ENCODE peak calls at places on chromosomes 16 and 17, in seven cellular contexts. One of them, this sample, is unnamed.

GRCh38 chr16:86354641-86355040 is 155.7 kb upstream of the FOXF1 start:
- DNase-seq in HAP-1: no peak
- DNase-seq in substantia nigra: no peak
- DNase-seq in hepatic stellate cell: no peak
- DNase-seq in progenitor cell of endocrine pancreas: no peak
- DNase-seq in psoas muscle: no peak
- DNase-seq in effector memory CD4-positive, alpha-beta T cell: no peak
- DNase-seq in this sample: no peak

GRCh38 chr16:21611178-21611545 is 11.8 kb downstream of the METTL9 start:
- DNase-seq in HAP-1: no peak
- DNase-seq in substantia nigra: no peak
- DNase-seq in hepatic stellate cell: no peak
- DNase-seq in progenitor cell of endocrine pancreas: no peak
- DNase-seq in psoas muscle: no peak
- DNase-seq in effector memory CD4-positive, alpha-beta T cell: no peak
- DNase-seq in this sample: no peak

GRCh38 chr16:85878875-85879274 is 20.1 kb upstream of the IRF8 start:
- DNase-seq in HAP-1: no peak
- DNase-seq in substantia nigra: no peak
- DNase-seq in hepatic stellate cell: peak
- DNase-seq in progenitor cell of endocrine pancreas: no peak
- DNase-seq in psoas muscle: no peak
- DNase-seq in effector memory CD4-positive, alpha-beta T cell: no peak
- DNase-seq in this sample: no peak

GRCh38 chr16:4660454-4661007 is 32.8 kb upstream of the NUDT16L1 start:
- DNase-seq in HAP-1: no peak
- DNase-seq in substantia nigra: peak
- DNase-seq in hepatic stellate cell: peak
- DNase-seq in progenitor cell of endocrine pancreas: no peak
- DNase-seq in psoas muscle: no peak
- DNase-seq in effector memory CD4-positive, alpha-beta T cell: peak
- DNase-seq in this sample: no peak

GRCh38 chr16:48101069-48101674 is 54.6 kb downstream of the ABCC12 start:
- DNase-seq in HAP-1: no peak
- DNase-seq in substantia nigra: no peak
- DNase-seq in hepatic stellate cell: no peak
- DNase-seq in progenitor cell of endocrine pancreas: no peak
- DNase-seq in psoas muscle: no peak
- DNase-seq in effector memory CD4-positive, alpha-beta T cell: no peak
- DNase-seq in this sample: no peak

GRCh38 chr16:4038448-4038847 is 77.8 kb downstream of the ADCY9 start:
- DNase-seq in HAP-1: no peak
- DNase-seq in substantia nigra: no peak
- DNase-seq in hepatic stellate cell: no peak
- DNase-seq in progenitor cell of endocrine pancreas: no peak
- DNase-seq in psoas muscle: no peak
- DNase-seq in effector memory CD4-positive, alpha-beta T cell: no peak
- DNase-seq in this sample: no peak

GRCh38 chr16:53598513-53599266 is 95.7 kb upstream of the AKTIP start:
- DNase-seq in HAP-1: peak
- DNase-seq in substantia nigra: no peak
- DNase-seq in hepatic stellate cell: no peak
- DNase-seq in progenitor cell of endocrine pancreas: no peak
- DNase-seq in psoas muscle: no peak
- DNase-seq in effector memory CD4-positive, alpha-beta T cell: no peak
- DNase-seq in this sample: no peak

GRCh38 chr17:19935169-19935568 is 42.5 kb downstream of the AKAP10 start:
- DNase-seq in HAP-1: no peak
- DNase-seq in substantia nigra: no peak
- DNase-seq in hepatic stellate cell: no peak
- DNase-seq in progenitor cell of endocrine pancreas: no peak
- DNase-seq in psoas muscle: no peak
- DNase-seq in effector memory CD4-positive, alpha-beta T cell: no peak
- DNase-seq in this sample: no peak

GRCh38 chr17:12068946-12069345 is 48.3 kb downstream of the MAP2K4 start:
- DNase-seq in HAP-1: no peak
- DNase-seq in substantia nigra: no peak
- DNase-seq in hepatic stellate cell: no peak
- DNase-seq in progenitor cell of endocrine pancreas: no peak
- DNase-seq in psoas muscle: no peak
- DNase-seq in effector memory CD4-positive, alpha-beta T cell: no peak
- DNase-seq in this sample: no peak

GRCh38 chr16:85451646-85452363 is 161.3 kb upstream of the GSE1 start:
- DNase-seq in HAP-1: no peak
- DNase-seq in substantia nigra: no peak
- DNase-seq in hepatic stellate cell: no peak
- DNase-seq in progenitor cell of endocrine pancreas: no peak
- DNase-seq in psoas muscle: no peak
- DNase-seq in effector memory CD4-positive, alpha-beta T cell: no peak
- DNase-seq in this sample: no peak

GRCh38 chr17:14919580-14920160 is 345.5 kb downstream of the PMP22 start:
- DNase-seq in HAP-1: no peak
- DNase-seq in substantia nigra: no peak
- DNase-seq in hepatic stellate cell: no peak
- DNase-seq in progenitor cell of endocrine pancreas: no peak
- DNase-seq in psoas muscle: no peak
- DNase-seq in effector memory CD4-positive, alpha-beta T cell: no peak
- DNase-seq in this sample: no peak

GRCh38 chr16:68028996-68029395 is 5.9 kb downstream of the DUS2 start:
- DNase-seq in HAP-1: no peak
- DNase-seq in substantia nigra: no peak
- DNase-seq in hepatic stellate cell: no peak
- DNase-seq in progenitor cell of endocrine pancreas: no peak
- DNase-seq in psoas muscle: no peak
- DNase-seq in effector memory CD4-positive, alpha-beta T cell: no peak
- DNase-seq in this sample: no peak

GRCh38 chr16:31460582-31461002 is 1.3 kb downstream of the ARMC5 start:
- DNase-seq in HAP-1: peak
- DNase-seq in substantia nigra: no peak
- DNase-seq in hepatic stellate cell: no peak
- DNase-seq in progenitor cell of endocrine pancreas: no peak
- DNase-seq in psoas muscle: peak
- DNase-seq in effector memory CD4-positive, alpha-beta T cell: no peak
- DNase-seq in this sample: no peak

GRCh38 chr17:41625602-41626001 is 1.2 kb upstream of the KRT17 start:
- DNase-seq in HAP-1: no peak
- DNase-seq in substantia nigra: no peak
- DNase-seq in hepatic stellate cell: no peak
- DNase-seq in progenitor cell of endocrine pancreas: no peak
- DNase-seq in psoas muscle: peak
- DNase-seq in effector memory CD4-positive, alpha-beta T cell: no peak
- DNase-seq in this sample: no peak

This sample was measured in HEK293T.